ENCODE peak calls at places on chromosomes 3 and 15, in four cellular contexts. O is mesothelial cell of epicardium, S is AG09309, D is progenitor cell of endocrine pancreas. W is an unnamed sample.

GRCh38 chr15:37101634-37102314 is 1.4 kb upstream of the MEIS2 start:
- DNase-seq in O (peak), S (no peak), D (peak), W (peak)

GRCh38 chr15:48865387-48866079 is 12.4 kb upstream of the EID1 start:
- DNase-seq in S (peak), D (no peak), O (no peak), W (no peak)

GRCh38 chr15:90901799-90902655 is 1.1 kb upstream of the MAN2A2 start:
- DNase-seq in D (peak), S (peak), O (peak), W (peak)

GRCh38 chr3:179149239-179149887 is 1.2 kb downstream of the PIK3CA start:
- DNase-seq in O (no peak), S (no peak), D (no peak), W (no peak)

GRCh38 chr15:89406756-89407650 is 72.4 kb upstream of the POLG start:
- DNase-seq in S (no peak), O (no peak), D (no peak), W (no peak)

GRCh38 chr15:36954486-36954885 is 145.9 kb downstream of the MEIS2 start:
- DNase-seq in D (no peak), S (no peak), O (no peak), W (no peak)

GRCh38 chr3:71725279-71725991 is at the start of gene EIF4E3:
- DNase-seq in O (peak), D (peak), S (no peak), W (no peak)

GRCh38 chr15:79863886-79864285 is 32.9 kb downstream of the MTHFS start:
- DNase-seq in O (no peak), S (no peak), D (no peak), W (no peak)

GRCh38 chr15:63287109-63287508 is 9.7 kb downstream of the APH1B start:
- DNase-seq in O (no peak), S (no peak), D (no peak), W (no peak)

GRCh38 chr3:171175840-171176239 is 149.3 kb upstream of the SLC2A2 start:
- DNase-seq in S (peak), O (no peak), D (no peak), W (no peak)

GRCh38 chr15:53976844-53977392 is 1.3 kb upstream of the UNC13C start:
- DNase-seq in S (no peak), D (peak), O (peak), W (no peak)

GRCh38 chr3:14231998-14232501 is 53.4 kb downstream of the LSM3 start:
- DNase-seq in D (no peak), S (no peak), O (no peak), W (no peak)

GRCh38 chr3:147301781-147302180 is 104.6 kb downstream of the ZIC4 start:
- DNase-seq in D (no peak), O (no peak), S (no peak), W (no peak)

GRCh38 chr3:124084398-124084881 is 92.5 kb upstream of the ROPN1 start:
- DNase-seq in O (no peak), D (no peak), S (peak), W (no peak)

GRCh38 chr3:172135766-172136729 is 96.7 kb downstream of the FNDC3B start:
- DNase-seq in S (peak), O (no peak), D (no peak), W (no peak)

GRCh38 chr15:83653639-83654378 is at the start of gene ADAMTSL3:
- DNase-seq in D (peak), S (no peak), O (peak), W (no peak)

GRCh38 chr3:47910777-47911440 is 105.3 kb downstream of the MAP4 start:
- DNase-seq in D (no peak), S (peak), O (no peak), W (no peak)

GRCh38 chr3:13880811-13881156 is 913 bp upstream of the WNT7A start:
- DNase-seq in O (no peak), D (no peak), S (no peak), W (no peak)

GRCh38 chr3:194312743-194313281 is 38.3 kb downstream of the CPN2 start:
- DNase-seq in D (no peak), S (no peak), O (peak), W (no peak)

GRCh38 chr3:53426918-53427317 is 67.5 kb upstream of the CACNA1D start:
- DNase-seq in S (no peak), D (no peak), O (no peak), W (no peak)

GRCh38 chr15:42549052-42549491 is 434 bp downstream of the HAUS2 start:
- DNase-seq in S (no peak), O (no peak), D (no peak), W (no peak)

GRCh38 chr15:67148196-67148701 is 82.8 kb downstream of the SMAD3 start:
- DNase-seq in D (no peak), S (peak), O (no peak), W (no peak)

GRCh38 chr15:26804063-26804804 is 31.4 kb upstream of the GABRB3 start:
- DNase-seq in O (no peak), S (no peak), D (no peak), W (no peak)

GRCh38 chr3:30760040-30760439 is 134.4 kb downstream of the GADL1 start:
- DNase-seq in O (no peak), S (no peak), D (no peak), W (no peak)

GRCh38 chr3:41932511-41932910 is 29.4 kb downstream of the ULK4 start:
- DNase-seq in O (no peak), S (no peak), D (no peak), W (no peak)

GRCh38 chr3:59480486-59480995 is 430.7 kb upstream of the CFAP20DC start:
- DNase-seq in S (peak), D (no peak), O (no peak), W (no peak)

GRCh38 chr3:152402698-152403456 is 134.1 kb downstream of the MBNL1 start:
- DNase-seq in D (no peak), O (no peak), S (no peak), W (no peak)

GRCh38 chr3:52349131-52349530 is 33.0 kb downstream of the DNAH1 start:
- DNase-seq in O (no peak), S (no peak), D (no peak), W (no peak)

GRCh38 chr3:150743508-150743907 is 19.5 kb downstream of the SIAH2 start:
- DNase-seq in D (no peak), S (no peak), O (no peak), W (no peak)

GRCh38 chr3:156862338-156862737 is 36.2 kb downstream of the LEKR1 start:
- DNase-seq in S (no peak), D (no peak), O (no peak), W (no peak)

DNA sequence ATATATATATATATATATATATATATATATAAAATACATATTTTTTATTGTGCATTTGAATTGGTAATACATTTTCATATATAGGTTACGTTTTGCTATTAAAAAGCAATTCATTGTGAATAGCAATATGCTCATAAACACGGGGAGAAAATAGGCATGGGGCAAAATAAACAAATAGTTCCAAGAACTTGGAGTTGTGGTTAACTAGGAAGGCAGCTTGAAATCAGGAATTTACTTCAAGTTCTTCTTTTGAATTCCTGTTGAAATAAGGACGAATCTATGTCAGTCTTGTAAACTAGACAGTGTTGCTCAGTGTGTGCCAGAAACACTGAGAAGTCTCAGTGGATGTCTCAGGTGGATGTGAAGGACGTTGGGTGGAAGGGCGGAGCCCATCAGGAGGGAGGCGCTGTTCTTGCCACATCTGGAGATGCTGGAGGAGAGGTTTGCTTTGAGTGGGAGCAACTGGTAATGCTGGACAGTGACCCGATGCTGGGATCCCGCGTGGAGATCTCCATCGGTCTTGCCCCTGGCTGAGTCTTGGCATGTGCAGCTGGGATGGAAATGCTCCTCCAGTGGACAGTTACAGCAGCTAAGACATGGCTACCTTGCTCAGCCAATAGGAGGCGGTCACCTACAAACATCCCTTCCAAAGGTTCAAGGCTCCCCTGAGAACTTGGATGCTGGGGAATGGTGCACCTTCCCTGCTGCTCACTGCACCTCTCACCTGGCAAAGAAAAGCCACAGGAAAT is 2.5 kb downstream of the IL16 start:
- DNase-seq in S (no peak), O (no peak), D (no peak), W (no peak)
- TF ChIP-seq CTCF in S (peak), O (no peak), D (no peak), W (no peak)

GRCh38 chr3:183085634-183086390 is 13.5 kb downstream of the MCCC1 start:
- DNase-seq in O (no peak), D (no peak), S (no peak), W (no peak)
- TF ChIP-seq CTCF in O (peak), D (peak), S (peak), W (peak)

DNA sequence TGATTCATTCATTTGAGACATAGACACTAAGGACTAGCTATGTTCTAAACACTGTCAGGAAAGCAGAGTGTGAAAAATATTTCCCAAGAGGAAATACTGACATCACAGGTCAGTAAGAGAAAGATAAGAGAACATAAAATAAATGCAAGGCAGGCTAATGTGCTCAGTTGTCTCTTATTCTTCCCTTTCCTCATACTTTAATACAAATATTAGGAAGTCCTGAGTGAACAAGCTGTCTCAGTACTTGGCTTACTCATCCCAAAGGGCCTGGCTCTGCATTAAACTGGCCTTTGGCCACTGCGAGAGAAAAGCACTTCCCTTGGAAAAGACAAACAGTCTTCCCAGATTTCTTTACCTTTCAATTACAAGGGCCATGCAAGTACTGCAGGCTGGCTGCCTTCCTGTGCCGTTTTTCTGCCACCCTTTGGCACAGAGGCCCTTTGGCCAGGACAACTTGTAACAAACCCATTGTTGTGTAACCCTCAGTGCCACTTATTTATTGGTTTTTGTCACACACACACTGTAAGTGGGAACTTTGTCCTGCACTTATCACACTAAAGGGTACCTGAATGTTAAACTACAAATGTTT is 31.7 kb downstream of the EDC3 start:
- DNase-seq in O (no peak), D (no peak), S (no peak), W (no peak)
- TF ChIP-seq CTCF in O (no peak), D (no peak), S (no peak), W (no peak)

DNA sequence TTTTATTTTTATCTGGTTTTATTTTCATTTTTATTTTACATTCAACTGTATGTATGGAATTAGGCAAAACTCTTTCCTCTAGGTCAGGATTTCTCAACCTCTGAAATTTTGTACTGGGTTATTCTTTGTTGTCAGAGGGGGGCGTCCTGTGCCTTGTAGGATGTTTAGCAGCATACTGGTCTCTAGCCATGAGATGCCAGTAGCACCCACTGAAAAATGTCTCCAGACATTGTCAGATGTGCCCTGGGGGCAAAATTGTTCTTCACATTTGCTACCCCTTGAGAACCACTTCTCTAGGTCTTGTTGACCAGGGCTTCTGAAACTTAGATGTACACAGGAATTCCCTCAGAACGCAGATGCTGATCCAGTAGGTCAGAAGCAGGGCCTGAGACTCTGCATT is 5.4 kb downstream of the CHRNA5 start:
- DNase-seq in S (no peak), D (no peak), O (no peak), W (no peak)
- TF ChIP-seq CTCF in S (no peak), D (no peak), O (no peak), W (no peak)

GRCh38 chr3:108150200-108150599 is 59.4 kb upstream of the CD47 start:
- DNase-seq in D (no peak), O (no peak), S (no peak), W (no peak)

GRCh38 chr3:108157275-108157674 is 64.9 kb downstream of the IFT57 start:
- DNase-seq in S (no peak), O (no peak), D (no peak), W (no peak)

GRCh38 chr3:108152261-108152660 is 61.4 kb upstream of the CD47 start:
- DNase-seq in S (no peak), O (no peak), D (no peak), W (no peak)

GRCh38 chr3:108156312-108156853 is 65.6 kb upstream of the CD47 start:
- DNase-seq in O (no peak), D (no peak), S (no peak), W (no peak)

DNA sequence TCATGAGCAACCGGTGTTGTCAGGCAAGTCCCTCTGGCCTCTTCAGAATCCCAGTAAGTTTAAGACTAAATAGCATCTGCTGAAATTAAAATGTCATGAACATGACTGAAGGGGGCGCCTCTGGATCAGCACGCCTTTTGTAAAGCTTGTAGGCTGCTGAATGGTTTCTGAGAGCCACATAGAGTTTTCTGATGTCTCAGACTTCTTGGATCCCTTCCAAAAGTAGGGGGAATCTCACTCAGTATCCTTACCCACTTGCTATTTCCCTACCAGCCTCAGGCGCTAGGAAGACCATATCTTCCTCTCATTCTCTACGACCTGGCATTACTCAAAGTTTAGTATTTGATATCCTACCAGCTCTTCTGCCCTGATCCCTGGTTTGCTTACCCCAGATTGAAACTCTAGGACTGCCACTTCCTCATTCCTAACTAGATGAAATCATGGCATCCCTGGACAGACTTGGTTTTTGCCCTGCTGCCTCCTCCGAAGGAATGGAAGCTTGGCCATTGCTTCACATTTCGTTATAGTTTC is 62.7 kb upstream of the CD47 start:
- DNase-seq in S (no peak), O (no peak), D (no peak), W (no peak)
- TF ChIP-seq CTCF in S (peak), O (no peak), D (peak), W (peak)

GRCh38 chr3:8152826-8153418 is 348.7 kb upstream of the LMCD1 start:
- DNase-seq in D (no peak), O (no peak), S (no peak), W (no peak)
- TF ChIP-seq CTCF in D (no peak), O (no peak), S (no peak), W (peak)

DNA sequence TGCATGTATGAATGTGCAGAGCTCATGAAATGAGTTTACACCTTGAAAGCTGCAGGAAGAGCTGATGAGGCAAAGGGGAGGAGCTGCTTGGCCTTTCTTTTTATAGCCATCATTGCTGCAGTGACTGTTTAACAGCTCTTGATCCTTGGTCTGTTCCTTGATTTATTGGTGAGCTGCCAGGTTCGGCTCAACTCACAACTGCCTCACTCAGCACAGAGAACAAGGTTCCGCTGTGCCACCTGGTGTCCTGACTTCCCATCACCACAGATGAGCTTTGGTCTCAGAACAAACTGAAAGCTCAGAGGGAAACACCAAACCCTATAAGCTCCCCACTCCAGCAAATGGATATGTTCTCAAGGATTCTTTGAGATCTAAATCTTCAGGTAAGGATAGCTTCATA is 626.1 kb downstream of the MAGI1 start:
- DNase-seq in S (no peak), D (no peak), O (no peak), W (no peak)
- TF ChIP-seq CTCF in S (no peak), D (peak), O (no peak), W (peak)

DNA sequence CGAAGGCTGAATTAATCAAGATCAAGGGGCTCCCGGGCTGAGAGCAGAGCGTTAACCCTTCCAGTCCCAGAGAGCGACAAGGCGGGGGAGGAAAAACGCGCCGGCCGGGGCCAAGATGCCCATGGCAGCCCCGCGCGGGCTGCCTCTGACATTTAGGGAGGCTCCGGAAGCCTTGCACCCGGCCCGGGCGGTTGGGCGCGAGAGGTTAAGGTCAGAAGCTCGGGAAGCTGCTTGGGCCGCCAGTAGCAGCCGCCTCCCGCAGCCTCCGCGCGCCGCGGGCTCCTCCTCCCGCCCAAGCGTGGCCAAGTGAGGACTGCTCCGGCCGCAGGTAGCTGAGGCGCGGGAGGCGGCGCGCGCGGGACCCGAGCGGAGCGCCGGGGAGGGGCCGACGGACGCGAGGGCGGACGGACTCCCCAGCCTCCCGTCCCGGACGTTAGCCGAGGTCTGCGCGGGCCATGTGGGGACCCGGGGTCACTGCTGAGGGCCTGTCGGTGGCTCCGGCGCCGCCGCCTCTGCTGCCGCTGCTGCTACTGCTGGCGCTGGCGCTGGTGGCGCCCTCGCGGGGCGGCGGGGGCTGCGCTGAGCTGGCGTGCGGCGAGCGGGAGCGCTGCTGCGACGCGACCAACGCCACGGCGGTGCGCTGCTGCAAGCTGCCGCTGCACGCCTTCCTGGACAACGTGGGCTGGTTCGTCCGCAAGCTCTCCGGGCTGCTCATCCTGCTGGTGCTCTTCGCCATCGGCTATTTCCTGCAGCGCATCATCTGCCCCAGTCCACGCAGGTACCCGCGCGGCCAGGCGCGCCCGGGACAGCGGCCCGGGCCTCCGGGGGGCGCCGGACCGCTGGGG is at the start of gene C3orf80:
- DNase-seq in D (peak), O (peak), S (no peak), W (peak)
- TF ChIP-seq CTCF in D (peak), O (no peak), S (no peak), W (peak)

GRCh38 chr15:57133127-57133968 is 214.9 kb downstream of the TCF12 start:
- DNase-seq in O (no peak), D (peak), S (no peak), W (peak)
- TF ChIP-seq CTCF in O (no peak), D (no peak), S (no peak), W (no peak)

W was measured in type B pancreatic cell.